ENCODE peak calls at places on chromosomes 6 and 20, in ten cellular contexts. One of them, this sample, is unnamed.

GRCh38 chr6:107230448-107230847 is 115.1 kb upstream of the BEND3 start:
- DNase-seq in H1: no peak
- DNase-seq in esophagus muscularis mucosa: no peak
- DNase-seq in SK-N-SH: no peak
- DNase-seq in HepG2: no peak
- DNase-seq in suprapubic skin: no peak
- DNase-seq in transverse colon: no peak
- DNase-seq in sigmoid colon: no peak
- DNase-seq in upper lobe of left lung: no peak
- DNase-seq in GM12878: no peak
- DNase-seq in this sample: no peak

GRCh38 chr6:44177691-44178423 is 19.2 kb downstream of the CAPN11 start:
- DNase-seq in H1: no peak
- DNase-seq in esophagus muscularis mucosa: no peak
- DNase-seq in SK-N-SH: no peak
- DNase-seq in HepG2: no peak
- DNase-seq in suprapubic skin: no peak
- DNase-seq in transverse colon: peak
- DNase-seq in sigmoid colon: peak
- DNase-seq in upper lobe of left lung: no peak
- DNase-seq in GM12878: no peak
- DNase-seq in this sample: no peak

GRCh38 chr6:83879746-83880145 is 20.3 kb downstream of the CYB5R4 start:
- DNase-seq in H1: no peak
- DNase-seq in esophagus muscularis mucosa: no peak
- DNase-seq in SK-N-SH: no peak
- DNase-seq in HepG2: no peak
- DNase-seq in suprapubic skin: no peak
- DNase-seq in transverse colon: no peak
- DNase-seq in sigmoid colon: no peak
- DNase-seq in upper lobe of left lung: no peak
- DNase-seq in GM12878: no peak
- DNase-seq in this sample: no peak

GRCh38 chr6:37489697-37490336 is 9.9 kb downstream of the CCDC167 start:
- DNase-seq in H1: no peak
- DNase-seq in esophagus muscularis mucosa: no peak
- DNase-seq in SK-N-SH: peak
- DNase-seq in HepG2: peak
- DNase-seq in suprapubic skin: no peak
- DNase-seq in transverse colon: no peak
- DNase-seq in sigmoid colon: peak
- DNase-seq in upper lobe of left lung: no peak
- DNase-seq in GM12878: no peak
- DNase-seq in this sample: no peak

GRCh38 chr6:107304421-107305025 is 154.8 kb downstream of the PDSS2 start:
- DNase-seq in H1: no peak
- DNase-seq in esophagus muscularis mucosa: no peak
- DNase-seq in SK-N-SH: no peak
- DNase-seq in HepG2: no peak
- DNase-seq in suprapubic skin: no peak
- DNase-seq in transverse colon: no peak
- DNase-seq in sigmoid colon: no peak
- DNase-seq in upper lobe of left lung: no peak
- DNase-seq in GM12878: no peak
- DNase-seq in this sample: no peak

GRCh38 chr20:46814366-46815232 is 80.0 kb upstream of the EYA2 start:
- DNase-seq in H1: no peak
- DNase-seq in esophagus muscularis mucosa: no peak
- DNase-seq in SK-N-SH: no peak
- DNase-seq in HepG2: peak
- DNase-seq in suprapubic skin: no peak
- DNase-seq in transverse colon: no peak
- DNase-seq in sigmoid colon: no peak
- DNase-seq in upper lobe of left lung: no peak
- DNase-seq in GM12878: no peak
- DNase-seq in this sample: peak

GRCh38 chr6:9307786-9308185 is 872.4 kb upstream of the SLC35B3 start:
- DNase-seq in H1: no peak
- DNase-seq in esophagus muscularis mucosa: no peak
- DNase-seq in SK-N-SH: no peak
- DNase-seq in HepG2: no peak
- DNase-seq in suprapubic skin: no peak
- DNase-seq in transverse colon: no peak
- DNase-seq in sigmoid colon: no peak
- DNase-seq in upper lobe of left lung: no peak
- DNase-seq in GM12878: no peak
- DNase-seq in this sample: no peak

GRCh38 chr20:46699651-46700359 is 9.6 kb upstream of the SLC2A10 start:
- DNase-seq in H1: no peak
- DNase-seq in esophagus muscularis mucosa: no peak
- DNase-seq in SK-N-SH: no peak
- DNase-seq in HepG2: peak
- DNase-seq in suprapubic skin: no peak
- DNase-seq in transverse colon: no peak
- DNase-seq in sigmoid colon: no peak
- DNase-seq in upper lobe of left lung: no peak
- DNase-seq in GM12878: no peak
- DNase-seq in this sample: no peak

GRCh38 chr6:108168501-108168979 is 2.7 kb downstream of the NR2E1 start:
- DNase-seq in H1: peak
- DNase-seq in esophagus muscularis mucosa: no peak
- DNase-seq in SK-N-SH: peak
- DNase-seq in HepG2: peak
- DNase-seq in suprapubic skin: no peak
- DNase-seq in transverse colon: peak
- DNase-seq in sigmoid colon: no peak
- DNase-seq in upper lobe of left lung: peak
- DNase-seq in GM12878: no peak
- DNase-seq in this sample: peak

GRCh38 chr6:94005835-94006234 is 586.5 kb upstream of the EPHA7 start:
- DNase-seq in H1: no peak
- DNase-seq in esophagus muscularis mucosa: no peak
- DNase-seq in SK-N-SH: no peak
- DNase-seq in HepG2: no peak
- DNase-seq in suprapubic skin: no peak
- DNase-seq in transverse colon: no peak
- DNase-seq in sigmoid colon: no peak
- DNase-seq in upper lobe of left lung: no peak
- DNase-seq in GM12878: no peak
- DNase-seq in this sample: no peak

GRCh38 chr20:9093203-9093962 is 24.5 kb downstream of the PLCB4 start:
- DNase-seq in H1: no peak
- DNase-seq in esophagus muscularis mucosa: no peak
- DNase-seq in SK-N-SH: no peak
- DNase-seq in HepG2: no peak
- DNase-seq in suprapubic skin: no peak
- DNase-seq in transverse colon: no peak
- DNase-seq in sigmoid colon: no peak
- DNase-seq in upper lobe of left lung: no peak
- DNase-seq in GM12878: no peak
- DNase-seq in this sample: no peak

GRCh38 chr20:38243617-38244016 is 16.9 kb downstream of the KIAA1755 start:
- DNase-seq in H1: no peak
- DNase-seq in esophagus muscularis mucosa: no peak
- DNase-seq in SK-N-SH: no peak
- DNase-seq in HepG2: no peak
- DNase-seq in suprapubic skin: no peak
- DNase-seq in transverse colon: no peak
- DNase-seq in sigmoid colon: peak
- DNase-seq in upper lobe of left lung: no peak
- DNase-seq in GM12878: no peak
- DNase-seq in this sample: no peak

GRCh38 chr6:3850451-3851203 is 1.5 kb downstream of the FAM50B start:
- DNase-seq in H1: no peak
- DNase-seq in esophagus muscularis mucosa: no peak
- DNase-seq in SK-N-SH: no peak
- DNase-seq in HepG2: no peak
- DNase-seq in suprapubic skin: no peak
- DNase-seq in transverse colon: peak
- DNase-seq in sigmoid colon: no peak
- DNase-seq in upper lobe of left lung: peak
- DNase-seq in GM12878: peak
- DNase-seq in this sample: no peak

GRCh38 chr6:13795041-13795748 is 19.2 kb downstream of the MCUR1 start:
- DNase-seq in H1: peak
- DNase-seq in esophagus muscularis mucosa: peak
- DNase-seq in SK-N-SH: peak
- DNase-seq in HepG2: peak
- DNase-seq in suprapubic skin: peak
- DNase-seq in transverse colon: peak
- DNase-seq in sigmoid colon: peak
- DNase-seq in upper lobe of left lung: no peak
- DNase-seq in GM12878: peak
- DNase-seq in this sample: peak

DNA sequence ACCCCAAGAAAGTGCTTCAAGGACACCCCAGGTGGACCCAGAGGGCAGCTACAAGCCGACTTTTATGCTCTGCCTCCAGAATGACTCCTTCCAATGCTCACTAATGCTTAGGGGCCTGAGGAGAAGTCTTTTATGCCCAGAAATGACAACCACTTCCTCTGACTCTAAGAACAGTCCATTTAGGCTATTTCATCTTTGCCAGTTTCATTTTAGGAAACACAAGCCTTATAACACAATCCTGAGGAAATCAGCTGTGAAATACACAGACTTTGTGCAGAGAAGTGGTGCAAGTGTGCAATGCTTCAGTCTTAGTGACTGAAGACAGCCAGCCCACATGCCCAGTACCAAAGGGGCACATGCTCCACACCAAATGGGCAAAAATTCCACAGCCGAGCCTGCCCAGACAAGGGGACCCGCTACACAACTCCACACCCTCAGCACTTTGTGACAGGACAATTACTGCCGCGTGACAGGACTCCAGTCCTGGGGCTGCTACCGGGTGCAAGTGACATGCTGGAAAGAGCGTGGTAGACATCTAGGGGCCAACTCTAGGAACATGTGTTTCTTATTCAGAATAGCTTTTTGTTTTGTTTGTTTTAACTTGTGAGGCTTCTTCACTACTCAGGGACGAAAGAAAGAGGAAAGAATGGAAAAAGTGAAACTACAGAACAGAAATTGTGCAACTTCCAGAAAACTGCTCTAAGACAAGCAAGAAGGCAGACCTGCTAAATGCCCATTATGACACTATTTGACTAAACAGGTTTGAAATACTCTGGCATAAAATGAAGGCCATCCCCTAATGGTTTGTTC is 28.2 kb upstream of the PLAGL1 start:
- DNase-seq in H1: no peak
- DNase-seq in esophagus muscularis mucosa: no peak
- DNase-seq in SK-N-SH: no peak
- DNase-seq in HepG2: peak
- DNase-seq in suprapubic skin: no peak
- DNase-seq in transverse colon: peak
- DNase-seq in sigmoid colon: no peak
- DNase-seq in upper lobe of left lung: no peak
- DNase-seq in GM12878: no peak
- DNase-seq in this sample: no peak
- TF ChIP-seq EP300 in H1: no peak
- TF ChIP-seq EP300 in esophagus muscularis mucosa: no peak
- TF ChIP-seq EP300 in SK-N-SH: no peak
- TF ChIP-seq EP300 in HepG2: no peak
- TF ChIP-seq EP300 in suprapubic skin: no peak
- TF ChIP-seq EP300 in transverse colon: no peak
- TF ChIP-seq EP300 in sigmoid colon: no peak
- TF ChIP-seq EP300 in upper lobe of left lung: no peak
- TF ChIP-seq EP300 in GM12878: no peak
- TF ChIP-seq EP300 in this sample: no peak

DNA sequence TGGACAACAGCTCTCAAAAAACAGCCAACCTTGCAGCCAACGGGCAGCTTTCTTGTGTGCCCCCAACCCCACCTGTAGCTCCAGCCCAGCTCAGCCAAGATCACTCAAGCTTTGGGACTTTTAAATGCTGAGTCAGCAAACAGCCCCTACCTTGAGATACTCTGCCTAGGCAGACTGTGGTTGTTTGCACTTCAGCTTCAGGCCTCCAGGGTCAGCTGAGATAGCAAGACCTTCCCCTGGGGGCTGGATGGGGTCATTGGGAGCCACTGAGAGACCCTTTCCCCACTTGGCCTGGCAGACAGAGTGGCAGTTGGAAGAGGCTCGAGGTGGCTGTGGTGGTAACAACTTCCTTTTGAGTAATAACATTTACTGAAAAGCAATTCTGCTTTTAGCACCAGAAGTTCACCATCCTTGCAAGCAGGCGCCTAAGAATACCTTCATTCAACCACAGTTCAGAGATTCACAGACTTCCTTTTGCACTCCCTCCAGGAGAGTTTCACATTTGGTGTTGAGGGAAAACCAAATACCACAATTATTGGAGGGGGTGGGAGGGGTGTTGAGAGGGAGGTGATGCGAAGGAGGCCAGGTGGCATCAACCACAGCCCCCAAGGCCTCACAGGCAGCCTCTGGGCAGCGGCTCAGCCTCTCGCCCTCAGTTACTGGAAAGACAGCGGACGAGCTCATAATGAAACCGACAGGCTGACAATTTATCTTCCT is 148.0 kb downstream of the CEBPB start:
- DNase-seq in H1: no peak
- DNase-seq in esophagus muscularis mucosa: no peak
- DNase-seq in SK-N-SH: no peak
- DNase-seq in HepG2: peak
- DNase-seq in suprapubic skin: no peak
- DNase-seq in transverse colon: no peak
- DNase-seq in sigmoid colon: peak
- DNase-seq in upper lobe of left lung: no peak
- DNase-seq in GM12878: peak
- DNase-seq in this sample: no peak
- TF ChIP-seq POLR2AphosphoS5 in H1: no peak
- TF ChIP-seq POLR2AphosphoS5 in esophagus muscularis mucosa: no peak
- TF ChIP-seq POLR2AphosphoS5 in SK-N-SH: no peak
- TF ChIP-seq POLR2AphosphoS5 in HepG2: no peak
- TF ChIP-seq POLR2AphosphoS5 in suprapubic skin: no peak
- TF ChIP-seq POLR2AphosphoS5 in transverse colon: no peak
- TF ChIP-seq POLR2AphosphoS5 in sigmoid colon: no peak
- TF ChIP-seq POLR2AphosphoS5 in upper lobe of left lung: peak
- TF ChIP-seq POLR2AphosphoS5 in GM12878: no peak
- TF ChIP-seq POLR2AphosphoS5 in this sample: no peak

GRCh38 chr20:35556871-35557270 is 15.0 kb downstream of the ERGIC3 start:
- DNase-seq in H1: no peak
- DNase-seq in esophagus muscularis mucosa: no peak
- DNase-seq in SK-N-SH: no peak
- DNase-seq in HepG2: no peak
- DNase-seq in suprapubic skin: no peak
- DNase-seq in transverse colon: no peak
- DNase-seq in sigmoid colon: no peak
- DNase-seq in upper lobe of left lung: peak
- DNase-seq in GM12878: no peak
- DNase-seq in this sample: no peak
- TF ChIP-seq EP300 in H1: no peak
- TF ChIP-seq EP300 in esophagus muscularis mucosa: no peak
- TF ChIP-seq EP300 in SK-N-SH: no peak
- TF ChIP-seq EP300 in HepG2: no peak
- TF ChIP-seq EP300 in suprapubic skin: no peak
- TF ChIP-seq EP300 in transverse colon: no peak
- TF ChIP-seq EP300 in sigmoid colon: no peak
- TF ChIP-seq EP300 in upper lobe of left lung: no peak
- TF ChIP-seq EP300 in GM12878: no peak
- TF ChIP-seq EP300 in this sample: no peak

DNA sequence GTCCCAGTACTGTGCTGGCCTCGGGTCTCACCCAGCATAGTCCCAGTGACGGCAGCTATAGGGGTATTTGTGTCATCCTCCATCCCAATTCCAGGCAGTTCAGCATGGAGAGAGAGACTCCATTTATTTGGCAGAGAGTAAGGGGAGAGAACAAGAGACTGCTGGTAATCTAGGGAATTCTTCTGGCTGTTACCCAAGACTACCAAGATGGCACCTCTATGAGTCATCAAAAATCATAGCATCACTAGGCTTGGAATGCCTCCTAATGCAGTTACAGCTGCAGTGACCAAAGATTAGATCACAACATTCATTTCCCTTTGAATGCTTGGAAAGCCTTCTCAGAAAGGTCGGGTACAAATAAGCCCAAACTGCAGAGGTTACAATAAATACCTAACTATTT is 660.4 kb upstream of the FLRT3 start:
- DNase-seq in H1: no peak
- DNase-seq in esophagus muscularis mucosa: no peak
- DNase-seq in SK-N-SH: no peak
- DNase-seq in HepG2: no peak
- DNase-seq in suprapubic skin: no peak
- DNase-seq in transverse colon: no peak
- DNase-seq in sigmoid colon: no peak
- DNase-seq in upper lobe of left lung: no peak
- DNase-seq in GM12878: no peak
- DNase-seq in this sample: no peak
- TF ChIP-seq POLR2AphosphoS5 in H1: no peak
- TF ChIP-seq POLR2AphosphoS5 in esophagus muscularis mucosa: no peak
- TF ChIP-seq POLR2AphosphoS5 in SK-N-SH: peak
- TF ChIP-seq POLR2AphosphoS5 in HepG2: no peak
- TF ChIP-seq POLR2AphosphoS5 in suprapubic skin: no peak
- TF ChIP-seq POLR2AphosphoS5 in transverse colon: no peak
- TF ChIP-seq POLR2AphosphoS5 in sigmoid colon: no peak
- TF ChIP-seq POLR2AphosphoS5 in upper lobe of left lung: no peak
- TF ChIP-seq POLR2AphosphoS5 in GM12878: no peak
- TF ChIP-seq POLR2AphosphoS5 in this sample: no peak

This sample was measured in stomach.